ENCODE peak calls at places on chromosomes 2 and 18, in seven cellular contexts. P, O, I, N, G, C and R are unnamed samples.

GRCh38 chr2:190698895-190699294 is 50.0 kb downstream of the NAB1 start:
- DNase-seq in O (no peak), N (no peak), P (no peak), I (no peak), G (no peak), C (no peak), R (no peak)

GRCh38 chr2:11419781-11420180 is 46.2 kb downstream of the E2F6 start:
- DNase-seq in P (no peak), N (no peak), C (no peak), G (no peak), I (no peak), O (no peak), R (no peak)

GRCh38 chr2:148358375-148358774 is 286.2 kb upstream of the EPC2 start:
- DNase-seq in I (no peak), G (no peak), P (no peak), O (no peak), N (no peak), C (no peak), R (no peak)

GRCh38 chr2:20135631-20136050 is 84.2 kb upstream of the LAPTM4A start:
- DNase-seq in N (no peak), P (peak; percentile 89), O (no peak), C (peak; percentile 75), I (peak; percentile 43), G (no peak), R (peak; percentile 96)

GRCh38 chr18:59460060-59460395 is 101.0 kb upstream of the LMAN1 start:
- DNase-seq in C (no peak), O (no peak), P (peak; percentile 36), I (no peak), G (no peak), N (no peak), R (no peak)

GRCh38 chr2:43276517-43276931 is 50.1 kb upstream of the ZFP36L2 start:
- DNase-seq in I (no peak), G (no peak), N (no peak), O (no peak), C (no peak), P (peak; percentile 53), R (no peak)

GRCh38 chr2:227374158-227374557 is 4.9 kb downstream of the TM4SF20 start:
- DNase-seq in G (no peak), O (peak; percentile 69), P (no peak), I (peak; percentile 57), C (no peak), N (no peak), R (no peak)

GRCh38 chr2:16123881-16124780 is 183.8 kb downstream of the MYCN start:
- DNase-seq in P (peak; percentile 17), I (no peak), N (no peak), G (no peak), C (no peak), O (no peak), R (no peak)

GRCh38 chr2:46434851-46435273 is 44.5 kb upstream of the TMEM247 start:
- DNase-seq in N (peak; percentile 82), C (no peak), O (peak; percentile 19), I (no peak), P (no peak), G (no peak), R (no peak)

GRCh38 chr2:10307561-10308156 is 5.0 kb downstream of the HPCAL1 start:
- DNase-seq in N (no peak), G (no peak), I (no peak), C (no peak), P (no peak), O (no peak), R (no peak)

GRCh38 chr2:54889053-54889452 is 161.2 kb downstream of the RTN4 start:
- DNase-seq in N (no peak), I (no peak), G (no peak), P (no peak), C (no peak), O (no peak), R (no peak)

GRCh38 chr2:71461304-71461671 is 7.9 kb downstream of the DYSF start:
- DNase-seq in P (no peak), I (no peak), C (no peak), G (no peak), O (no peak), N (no peak), R (no peak)

GRCh38 chr2:44470151-44470550 is 108.4 kb downstream of the CAMKMT start:
- DNase-seq in I (no peak), G (no peak), C (no peak), O (no peak), P (no peak), N (no peak), R (no peak)

GRCh38 chr2:84849271-84849952 is 31.5 kb downstream of the TRABD2A start:
- DNase-seq in N (peak; percentile 40), P (no peak), G (no peak), O (no peak), I (peak; percentile 60), C (peak; percentile 99), R (no peak)

GRCh38 chr2:83051538-83052192 is 1407.4 kb downstream of the SUCLG1 start:
- DNase-seq in I (no peak), C (no peak), O (no peak), N (no peak), P (no peak), G (no peak), R (no peak)

GRCh38 chr2:82230406-82230805 is 1925.9 kb upstream of the LRRTM1 start:
- DNase-seq in I (no peak), G (no peak), O (no peak), P (no peak), C (no peak), N (no peak), R (no peak)

GRCh38 chr2:100999995-101000394 is 2.1 kb upstream of the RPL31 start:
- DNase-seq in C (no peak), O (no peak), G (no peak), P (no peak), N (no peak), I (no peak), R (no peak)

GRCh38 chr2:42902939-42903709 is 110.7 kb upstream of the HAAO start:
- DNase-seq in C (no peak), G (no peak), O (no peak), P (no peak), I (no peak), N (no peak), R (no peak)

GRCh38 chr2:163641986-163642385 is 93.8 kb downstream of the FIGN start:
- DNase-seq in P (no peak), C (no peak), N (no peak), O (no peak), G (no peak), I (no peak), R (peak; percentile 26)

GRCh38 chr2:206701952-206702630 is 16.1 kb downstream of the DYTN start:
- DNase-seq in C (no peak), I (no peak), N (no peak), G (no peak), O (no peak), P (no peak), R (no peak)

GRCh38 chr2:126115975-126116374 is 540.0 kb upstream of the GYPC start:
- DNase-seq in P (no peak), N (no peak), I (no peak), O (no peak), C (no peak), G (no peak), R (no peak)

GRCh38 chr2:11042841-11043240 is 112.4 kb upstream of the SLC66A3 start:
- DNase-seq in G (no peak), C (peak; percentile 38), P (no peak), O (no peak), N (no peak), I (no peak), R (no peak)

GRCh38 chr2:67752964-67753363 is 309.8 kb downstream of the C1D start:
- DNase-seq in I (no peak), G (no peak), N (peak; percentile 29), O (peak; percentile 49), C (no peak), P (no peak), R (no peak)

GRCh38 chr18:9321709-9322108 is 12.9 kb upstream of the TWSG1 start:
- DNase-seq in I (no peak), N (no peak), O (no peak), P (no peak), C (no peak), G (no peak), R (no peak)

GRCh38 chr2:233210843-233211600 is 40.5 kb upstream of the ATG16L1 start:
- DNase-seq in O (peak; percentile 74), G (no peak), C (no peak), I (no peak), P (no peak), N (peak; percentile 88), R (no peak)

GRCh38 chr2:128640847-128641360 is 322.2 kb upstream of the HS6ST1 start:
- DNase-seq in C (no peak), O (no peak), P (no peak), N (no peak), G (no peak), I (no peak), R (no peak)

GRCh38 chr2:232438951-232439757 is 16.8 kb upstream of the ALPI start:
- DNase-seq in G (no peak), I (peak; percentile 42), O (no peak), N (no peak), C (no peak), P (peak; percentile 70), R (peak; percentile 48)

GRCh38 chr18:49669403-49669802 is 107.5 kb downstream of the LIPG start:
- DNase-seq in O (no peak), I (no peak), G (no peak), N (peak; percentile 12), C (no peak), P (no peak), R (no peak)

GRCh38 chr18:939167-939566 is 34.5 kb downstream of the ADCYAP1 start:
- DNase-seq in P (no peak), G (no peak), C (no peak), I (no peak), N (peak; percentile 74), O (peak; percentile 59), R (no peak)

GRCh38 chr2:26941486-26941885 is 29.0 kb upstream of the MAPRE3 start:
- DNase-seq in I (no peak), P (no peak), N (peak; percentile 62), G (no peak), C (no peak), O (no peak), R (no peak)

GRCh38 chr18:50473896-50474295 is 86.0 kb upstream of the MAPK4 start:
- DNase-seq in C (no peak), P (no peak), N (no peak), G (no peak), O (no peak), I (no peak), R (no peak)

GRCh38 chr2:239257511-239257937 is 143.3 kb downstream of the HDAC4 start:
- DNase-seq in P (no peak), C (no peak), G (no peak), I (peak; percentile 44), N (peak; percentile 80), O (peak; percentile 66), R (no peak)

GRCh38 chr2:85551698-85552678 is 9.3 kb downstream of the GGCX start:
- DNase-seq in N (peak; percentile 72), I (peak; percentile 86), C (peak; percentile 69), O (no peak), G (peak; percentile 86), P (peak; percentile 73), R (peak; percentile 97)

GRCh38 chr2:125979886-125980285 is 676.1 kb upstream of the GYPC start:
- DNase-seq in O (no peak), N (no peak), C (peak; percentile 19), I (no peak), G (no peak), P (no peak), R (peak; percentile 72)

GRCh38 chr2:182763311-182763912 is 47.4 kb downstream of the DNAJC10 start:
- DNase-seq in N (peak; percentile 21), O (no peak), G (no peak), C (peak; percentile 4), I (no peak), P (peak; percentile 19), R (peak; percentile 69)

GRCh38 chr2:37080231-37080630 is 3.9 kb downstream of the HEATR5B start:
- DNase-seq in I (no peak), O (no peak), N (no peak), P (peak; percentile 32), G (no peak), C (no peak), R (no peak)

GRCh38 chr2:234863043-234863934 is 88.5 kb upstream of the SH3BP4 start:
- DNase-seq in I (no peak), P (no peak), G (no peak), C (no peak), N (peak; percentile 95), O (no peak), R (no peak)

GRCh38 chr18:57428221-57429150 is 6.7 kb upstream of the ONECUT2 start:
- DNase-seq in P (no peak), G (no peak), I (no peak), O (no peak), C (no peak), N (no peak), R (peak; percentile 19)